ENCODE peak calls at places on chromosome 7, in seven cellular contexts. One of them, this sample, is unnamed.
A peak's percentile ranks its signal among the peaks of the same experiment; 100 is the strongest.

GRCh38 chr7:67105382-67105781 is 108.7 kb downstream of the TYW1 start:
- DNase-seq in AG04450: no peak
- DNase-seq in astrocyte: peak; percentile 55
- DNase-seq in Panc1: no peak
- DNase-seq in psoas muscle: no peak
- DNase-seq in left ventricle myocardium inferior: no peak
- DNase-seq in thoracic aorta: no peak
- DNase-seq in this sample: no peak

GRCh38 chr7:137069249-137069963 is 201.0 kb downstream of the CHRM2 start:
- DNase-seq in astrocyte: no peak
- DNase-seq in left ventricle myocardium inferior: no peak
- DNase-seq in thoracic aorta: no peak
- DNase-seq in Panc1: no peak
- DNase-seq in psoas muscle: no peak
- DNase-seq in AG04450: no peak
- DNase-seq in this sample: no peak

GRCh38 chr7:129969881-129970446 is 17.2 kb upstream of the UBE2H start:
- DNase-seq in Panc1: peak; percentile 77
- DNase-seq in thoracic aorta: no peak
- DNase-seq in AG04450: peak; percentile 36
- DNase-seq in astrocyte: peak; percentile 94
- DNase-seq in left ventricle myocardium inferior: no peak
- DNase-seq in psoas muscle: no peak
- DNase-seq in this sample: no peak

GRCh38 chr7:24980695-24981543 is 941 bp upstream of the OSBPL3 start:
- DNase-seq in thoracic aorta: no peak
- DNase-seq in AG04450: no peak
- DNase-seq in psoas muscle: no peak
- DNase-seq in Panc1: no peak
- DNase-seq in left ventricle myocardium inferior: no peak
- DNase-seq in astrocyte: no peak
- DNase-seq in this sample: peak; percentile 28

GRCh38 chr7:4115941-4116610 is 566.0 kb upstream of the FOXK1 start:
- DNase-seq in psoas muscle: no peak
- DNase-seq in Panc1: no peak
- DNase-seq in AG04450: no peak
- DNase-seq in astrocyte: no peak
- DNase-seq in thoracic aorta: no peak
- DNase-seq in left ventricle myocardium inferior: no peak
- DNase-seq in this sample: no peak

GRCh38 chr7:22332481-22332880 is 24.5 kb downstream of the RAPGEF5 start:
- DNase-seq in Panc1: no peak
- DNase-seq in left ventricle myocardium inferior: no peak
- DNase-seq in AG04450: no peak
- DNase-seq in astrocyte: no peak
- DNase-seq in psoas muscle: no peak
- DNase-seq in thoracic aorta: no peak
- DNase-seq in this sample: no peak

GRCh38 chr7:67019562-67020390 is 23.1 kb downstream of the TYW1 start:
- DNase-seq in astrocyte: peak; percentile 12
- DNase-seq in thoracic aorta: no peak
- DNase-seq in left ventricle myocardium inferior: no peak
- DNase-seq in AG04450: no peak
- DNase-seq in Panc1: peak; percentile 32
- DNase-seq in psoas muscle: no peak
- DNase-seq in this sample: no peak

GRCh38 chr7:147981072-147981813 is 609.3 kb upstream of the C7orf33 start:
- DNase-seq in Panc1: no peak
- DNase-seq in psoas muscle: no peak
- DNase-seq in AG04450: no peak
- DNase-seq in thoracic aorta: no peak
- DNase-seq in left ventricle myocardium inferior: no peak
- DNase-seq in astrocyte: no peak
- DNase-seq in this sample: no peak

GRCh38 chr7:74294191-74294998 is 5.2 kb downstream of the CLIP2 start:
- DNase-seq in AG04450: no peak
- DNase-seq in thoracic aorta: no peak
- DNase-seq in psoas muscle: peak; percentile 60
- DNase-seq in left ventricle myocardium inferior: peak; percentile 28
- DNase-seq in astrocyte: no peak
- DNase-seq in Panc1: no peak
- DNase-seq in this sample: no peak

GRCh38 chr7:94906035-94906796 is 1.2 kb upstream of the PPP1R9A start:
- DNase-seq in AG04450: no peak
- DNase-seq in astrocyte: no peak
- DNase-seq in left ventricle myocardium inferior: no peak
- DNase-seq in psoas muscle: no peak
- DNase-seq in Panc1: no peak
- DNase-seq in thoracic aorta: no peak
- DNase-seq in this sample: no peak

GRCh38 chr7:123747620-123748141 is 1.1 kb downstream of the WASL start:
- DNase-seq in psoas muscle: peak; percentile 57
- DNase-seq in AG04450: peak; percentile 68
- DNase-seq in thoracic aorta: peak; percentile 8
- DNase-seq in left ventricle myocardium inferior: peak; percentile 38
- DNase-seq in Panc1: no peak
- DNase-seq in astrocyte: peak; percentile 95
- DNase-seq in this sample: no peak

GRCh38 chr7:70240873-70241272 is 642.6 kb downstream of the AUTS2 start:
- DNase-seq in psoas muscle: no peak
- DNase-seq in left ventricle myocardium inferior: no peak
- DNase-seq in AG04450: no peak
- DNase-seq in Panc1: no peak
- DNase-seq in thoracic aorta: no peak
- DNase-seq in astrocyte: no peak
- DNase-seq in this sample: no peak

GRCh38 chr7:51213618-51214017 is 103.0 kb downstream of the COBL start:
- DNase-seq in thoracic aorta: no peak
- DNase-seq in astrocyte: no peak
- DNase-seq in AG04450: no peak
- DNase-seq in left ventricle myocardium inferior: no peak
- DNase-seq in psoas muscle: no peak
- DNase-seq in Panc1: no peak
- DNase-seq in this sample: no peak

GRCh38 chr7:123682690-123683089 is 27.0 kb downstream of the LMOD2 start:
- DNase-seq in thoracic aorta: no peak
- DNase-seq in AG04450: peak; percentile 38
- DNase-seq in left ventricle myocardium inferior: no peak
- DNase-seq in astrocyte: peak; percentile 60
- DNase-seq in psoas muscle: no peak
- DNase-seq in Panc1: peak; percentile 35
- DNase-seq in this sample: no peak

GRCh38 chr7:2937701-2938513 is 93.8 kb upstream of the GNA12 start:
- DNase-seq in thoracic aorta: no peak
- DNase-seq in astrocyte: no peak
- DNase-seq in AG04450: no peak
- DNase-seq in Panc1: no peak
- DNase-seq in left ventricle myocardium inferior: no peak
- DNase-seq in psoas muscle: no peak
- DNase-seq in this sample: no peak

GRCh38 chr7:50739744-50740455 is 42.8 kb downstream of the GRB10 start:
- DNase-seq in astrocyte: no peak
- DNase-seq in left ventricle myocardium inferior: no peak
- DNase-seq in Panc1: no peak
- DNase-seq in thoracic aorta: no peak
- DNase-seq in psoas muscle: no peak
- DNase-seq in AG04450: no peak
- DNase-seq in this sample: no peak

GRCh38 chr7:64373017-64373416 is 59.3 kb downstream of the ZNF736 start:
- DNase-seq in left ventricle myocardium inferior: no peak
- DNase-seq in thoracic aorta: no peak
- DNase-seq in psoas muscle: no peak
- DNase-seq in Panc1: no peak
- DNase-seq in astrocyte: no peak
- DNase-seq in AG04450: no peak
- DNase-seq in this sample: no peak
- H3K9me3 ChIP-seq in left ventricle myocardium inferior: peaks cover 31% of the 10 kb centered on the region
- H3K9me3 ChIP-seq in thoracic aorta: no peaks in the 10 kb centered on the region
- H3K9me3 ChIP-seq in psoas muscle: peaks cover 7% of the 10 kb centered on the region
- H3K9me3 ChIP-seq in Panc1: no peaks in the 10 kb centered on the region
- H3K9me3 ChIP-seq in astrocyte: peaks cover 8% of the 10 kb centered on the region
- H3K9me3 ChIP-seq in AG04450: peaks cover 9% of the 10 kb centered on the region
- H3K9me3 ChIP-seq in this sample: peaks cover 3% of the 10 kb centered on the region

GRCh38 chr7:53214463-53214862 is 179.0 kb downstream of the POM121L12 start:
- DNase-seq in astrocyte: no peak
- DNase-seq in Panc1: no peak
- DNase-seq in AG04450: no peak
- DNase-seq in thoracic aorta: no peak
- DNase-seq in psoas muscle: no peak
- DNase-seq in left ventricle myocardium inferior: no peak
- DNase-seq in this sample: no peak

GRCh38 chr7:53209129-53209528 is 173.7 kb downstream of the POM121L12 start:
- DNase-seq in psoas muscle: no peak
- DNase-seq in AG04450: no peak
- DNase-seq in astrocyte: no peak
- DNase-seq in left ventricle myocardium inferior: no peak
- DNase-seq in Panc1: no peak
- DNase-seq in thoracic aorta: no peak
- DNase-seq in this sample: no peak
- H3K9me3 ChIP-seq in psoas muscle: peaks cover 9% of the 10 kb centered on the region
- H3K9me3 ChIP-seq in AG04450: peaks cover 13% of the 10 kb centered on the region
- H3K9me3 ChIP-seq in astrocyte: peaks cover 2% of the 10 kb centered on the region
- H3K9me3 ChIP-seq in left ventricle myocardium inferior: peaks cover 78% of the 10 kb centered on the region
- H3K9me3 ChIP-seq in Panc1: peaks cover 9% of the 10 kb centered on the region
- H3K9me3 ChIP-seq in thoracic aorta: peaks cover 9% of the 10 kb centered on the region
- H3K9me3 ChIP-seq in this sample: peaks cover 12% of the 10 kb centered on the region

DNA sequence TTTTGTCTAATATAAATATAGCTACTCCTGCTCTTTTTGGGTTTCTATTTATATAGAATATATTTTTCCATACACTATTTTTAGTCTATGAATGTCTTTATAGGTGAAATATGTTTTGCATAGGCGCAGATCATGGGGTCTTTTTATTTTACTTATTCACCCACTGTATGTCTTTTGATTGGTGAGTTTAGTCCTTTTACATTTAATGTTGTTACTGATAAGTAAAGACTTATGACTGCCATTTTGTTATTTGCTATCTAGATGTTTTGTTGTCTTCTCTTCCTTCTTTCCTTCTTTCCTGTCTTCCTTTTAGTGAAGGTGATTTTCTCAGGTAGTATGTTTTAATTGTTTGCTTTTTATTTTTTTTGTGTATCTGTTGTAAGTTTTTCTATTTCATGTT is 276.8 kb upstream of the CNTNAP2 start:
- DNase-seq in AG04450: no peak
- DNase-seq in psoas muscle: no peak
- DNase-seq in left ventricle myocardium inferior: no peak
- DNase-seq in astrocyte: no peak
- DNase-seq in thoracic aorta: no peak
- DNase-seq in Panc1: no peak
- DNase-seq in this sample: no peak
- H3K9me3 ChIP-seq in AG04450: peaks cover 20% of the 10 kb centered on the region
- H3K9me3 ChIP-seq in psoas muscle: no peaks in the 10 kb centered on the region
- H3K9me3 ChIP-seq in left ventricle myocardium inferior: peaks cover 37% of the 10 kb centered on the region
- H3K9me3 ChIP-seq in astrocyte: peaks cover 4% of the 10 kb centered on the region
- H3K9me3 ChIP-seq in thoracic aorta: no peaks in the 10 kb centered on the region
- H3K9me3 ChIP-seq in Panc1: no peaks in the 10 kb centered on the region
- H3K9me3 ChIP-seq in this sample: no peaks in the 10 kb centered on the region

GRCh38 chr7:158067219-158067930 is 520.2 kb downstream of the PTPRN2 start:
- DNase-seq in Panc1: no peak
- DNase-seq in AG04450: no peak
- DNase-seq in thoracic aorta: no peak
- DNase-seq in astrocyte: no peak
- DNase-seq in left ventricle myocardium inferior: no peak
- DNase-seq in psoas muscle: no peak
- DNase-seq in this sample: no peak

GRCh38 chr7:158064631-158065030 is 523.0 kb downstream of the PTPRN2 start:
- DNase-seq in thoracic aorta: no peak
- DNase-seq in left ventricle myocardium inferior: no peak
- DNase-seq in astrocyte: no peak
- DNase-seq in AG04450: no peak
- DNase-seq in Panc1: no peak
- DNase-seq in psoas muscle: no peak
- DNase-seq in this sample: no peak

GRCh38 chr7:158067931-158068482 is 519.6 kb downstream of the PTPRN2 start:
- DNase-seq in AG04450: no peak
- DNase-seq in thoracic aorta: no peak
- DNase-seq in Panc1: no peak
- DNase-seq in left ventricle myocardium inferior: no peak
- DNase-seq in astrocyte: no peak
- DNase-seq in psoas muscle: no peak
- DNase-seq in this sample: no peak

GRCh38 chr7:158065340-158065739 is 522.3 kb downstream of the PTPRN2 start:
- DNase-seq in AG04450: no peak
- DNase-seq in thoracic aorta: no peak
- DNase-seq in left ventricle myocardium inferior: no peak
- DNase-seq in Panc1: no peak
- DNase-seq in astrocyte: no peak
- DNase-seq in psoas muscle: no peak
- DNase-seq in this sample: no peak

GRCh38 chr7:158066085-158066484 is 521.5 kb downstream of the PTPRN2 start:
- DNase-seq in left ventricle myocardium inferior: no peak
- DNase-seq in Panc1: no peak
- DNase-seq in psoas muscle: no peak
- DNase-seq in AG04450: no peak
- DNase-seq in astrocyte: no peak
- DNase-seq in thoracic aorta: no peak
- DNase-seq in this sample: no peak
- H3K9me3 ChIP-seq in left ventricle myocardium inferior: peaks cover 14% of the 10 kb centered on the region
- H3K9me3 ChIP-seq in Panc1: no peaks in the 10 kb centered on the region
- H3K9me3 ChIP-seq in psoas muscle: no peaks in the 10 kb centered on the region
- H3K9me3 ChIP-seq in AG04450: peaks cover 89% of the 10 kb centered on the region
- H3K9me3 ChIP-seq in astrocyte: peaks cover 28% of the 10 kb centered on the region
- H3K9me3 ChIP-seq in thoracic aorta: no peaks in the 10 kb centered on the region
- H3K9me3 ChIP-seq in this sample: no peaks in the 10 kb centered on the region

GRCh38 chr7:158192956-158193355 is 394.7 kb downstream of the PTPRN2 start:
- DNase-seq in Panc1: no peak
- DNase-seq in thoracic aorta: no peak
- DNase-seq in left ventricle myocardium inferior: no peak
- DNase-seq in AG04450: no peak
- DNase-seq in astrocyte: no peak
- DNase-seq in psoas muscle: no peak
- DNase-seq in this sample: no peak

GRCh38 chr7:158192184-158192835 is 395.3 kb downstream of the PTPRN2 start:
- DNase-seq in Panc1: no peak
- DNase-seq in psoas muscle: no peak
- DNase-seq in left ventricle myocardium inferior: no peak
- DNase-seq in astrocyte: no peak
- DNase-seq in AG04450: no peak
- DNase-seq in thoracic aorta: no peak
- DNase-seq in this sample: no peak

GRCh38 chr7:158193446-158193845 is 394.2 kb downstream of the PTPRN2 start:
- DNase-seq in psoas muscle: no peak
- DNase-seq in thoracic aorta: no peak
- DNase-seq in Panc1: no peak
- DNase-seq in left ventricle myocardium inferior: no peak
- DNase-seq in AG04450: no peak
- DNase-seq in astrocyte: no peak
- DNase-seq in this sample: no peak

GRCh38 chr7:158190756-158191155 is 396.9 kb downstream of the PTPRN2 start:
- DNase-seq in Panc1: no peak
- DNase-seq in psoas muscle: no peak
- DNase-seq in thoracic aorta: no peak
- DNase-seq in AG04450: no peak
- DNase-seq in astrocyte: no peak
- DNase-seq in left ventricle myocardium inferior: no peak
- DNase-seq in this sample: no peak

GRCh38 chr7:158191671-158192070 is 396.0 kb downstream of the PTPRN2 start:
- DNase-seq in thoracic aorta: no peak
- DNase-seq in Panc1: no peak
- DNase-seq in left ventricle myocardium inferior: no peak
- DNase-seq in astrocyte: no peak
- DNase-seq in AG04450: no peak
- DNase-seq in psoas muscle: no peak
- DNase-seq in this sample: no peak
- H3K9me3 ChIP-seq in thoracic aorta: no peaks in the 10 kb centered on the region
- H3K9me3 ChIP-seq in Panc1: peaks cover 4% of the 10 kb centered on the region
- H3K9me3 ChIP-seq in left ventricle myocardium inferior: peaks cover 26% of the 10 kb centered on the region
- H3K9me3 ChIP-seq in astrocyte: peaks cover 18% of the 10 kb centered on the region
- H3K9me3 ChIP-seq in AG04450: peaks cover 78% of the 10 kb centered on the region
- H3K9me3 ChIP-seq in psoas muscle: peaks cover 12% of the 10 kb centered on the region
- H3K9me3 ChIP-seq in this sample: peaks cover 2% of the 10 kb centered on the region

This sample was measured in T-helper 17 cell.